ENCODE peak calls at places on chromosomes 3 and 15, in eight cellular contexts. Y, Q, H, C, D, Z, T and U are unnamed samples.
A peak's percentile ranks its signal among the peaks of the same experiment; 100 is the strongest.

GRCh38 chr3:19273091-19273490 is 124.8 kb downstream of the KCNH8 start:
- DNase-seq in Y (no peak), Q (no peak), H (no peak), C (no peak), D (no peak), Z (no peak), T (no peak), U (no peak)

GRCh38 chr15:66035901-66036300 is 166.6 kb downstream of the RAB11A start:
- DNase-seq in Y (no peak), Q (no peak), H (no peak), C (no peak), D (no peak), Z (no peak), T (no peak), U (no peak)

GRCh38 chr15:68589783-68590710 is 11.3 kb downstream of the CORO2B start:
- DNase-seq in Y (no peak), Q (no peak), H (no peak), C (no peak), D (no peak), Z (no peak), T (no peak), U (no peak)

GRCh38 chr3:4476507-4476906 is 9.4 kb upstream of the SUMF1 start:
- DNase-seq in Y (no peak), Q (peak; percentile 54), H (no peak), C (no peak), D (no peak), Z (no peak), T (peak; percentile 36), U (no peak)

GRCh38 chr3:105429034-105429762 is 62.5 kb downstream of the ALCAM start:
- DNase-seq in Y (no peak), Q (no peak), H (no peak), C (no peak), D (no peak), Z (no peak), T (no peak), U (no peak)

GRCh38 chr15:63048115-63048985 is 5.8 kb downstream of the TPM1 start:
- DNase-seq in Y (peak; percentile 79), Q (peak; percentile 93), H (peak; percentile 81), C (peak; percentile 90), D (peak; percentile 97), Z (peak; percentile 76), T (peak; percentile 95), U (no peak)

GRCh38 chr3:165814380-165814779 is 22.8 kb downstream of the BCHE start:
- DNase-seq in Y (no peak), Q (no peak), H (no peak), C (no peak), D (no peak), Z (no peak), T (no peak), U (no peak)

GRCh38 chr3:52237659-52238172 is 1.2 kb downstream of the TWF2 start:
- DNase-seq in Y (peak; percentile 84), Q (peak; percentile 87), H (peak; percentile 81), C (peak; percentile 78), D (peak; percentile 86), Z (no peak), T (peak; percentile 82), U (peak; percentile 59)

GRCh38 chr15:48358229-48358641 is 27.0 kb downstream of the DUT start:
- DNase-seq in Y (peak; percentile 36), Q (peak; percentile 72), H (no peak), C (no peak), D (no peak), Z (no peak), T (peak; percentile 76), U (no peak)

GRCh38 chr3:70989174-70989573 is 594.4 kb downstream of the FOXP1 start:
- DNase-seq in Y (peak; percentile 89), Q (peak; percentile 82), H (no peak), C (no peak), D (no peak), Z (no peak), T (peak; percentile 87), U (peak; percentile 17)

GRCh38 chr3:127150915-127151564 is 41.9 kb upstream of the PRR23E start:
- DNase-seq in Y (no peak), Q (no peak), H (no peak), C (no peak), D (peak; percentile 50), Z (no peak), T (no peak), U (no peak)

GRCh38 chr3:157093096-157093495 is 66.9 kb downstream of the CCNL1 start:
- DNase-seq in Y (no peak), Q (no peak), H (no peak), C (no peak), D (no peak), Z (no peak), T (no peak), U (no peak)

GRCh38 chr3:122858373-122858772 is 63.5 kb downstream of the SLC49A4 start:
- DNase-seq in Y (no peak), Q (peak; percentile 63), H (peak; percentile 12), C (no peak), D (no peak), Z (no peak), T (peak; percentile 60), U (no peak)

GRCh38 chr3:33834117-33834495 is 35.7 kb downstream of the PDCD6IP start:
- DNase-seq in Y (no peak), Q (no peak), H (no peak), C (no peak), D (no peak), Z (no peak), T (no peak), U (no peak)

GRCh38 chr15:60421544-60421943 is 23.8 kb upstream of the ANXA2 start:
- DNase-seq in Y (peak; percentile 77), Q (peak; percentile 90), H (peak; percentile 82), C (no peak), D (no peak), Z (no peak), T (peak; percentile 86), U (no peak)

GRCh38 chr3:144549161-144549560 is 577.5 kb downstream of the DIPK2A start:
- DNase-seq in Y (no peak), Q (no peak), H (no peak), C (no peak), D (no peak), Z (no peak), T (no peak), U (no peak)

GRCh38 chr3:164832216-164832615 is 246.1 kb downstream of the SI start:
- DNase-seq in Y (no peak), Q (no peak), H (peak; percentile 3), C (no peak), D (no peak), Z (no peak), T (no peak), U (no peak)

GRCh38 chr3:23490459-23490858 is 287.3 kb downstream of the UBE2E2 start:
- DNase-seq in Y (peak; percentile 66), Q (peak; percentile 82), H (peak; percentile 52), C (no peak), D (no peak), Z (no peak), T (peak; percentile 73), U (no peak)

GRCh38 chr15:67207555-67208182 is 46.8 kb downstream of the AAGAB start:
- DNase-seq in Y (no peak), Q (no peak), H (no peak), C (no peak), D (no peak), Z (no peak), T (no peak), U (no peak)

GRCh38 chr3:126030455-126030854 is 53.5 kb downstream of the SLC41A3 start:
- DNase-seq in Y (no peak), Q (no peak), H (no peak), C (no peak), D (no peak), Z (no peak), T (no peak), U (no peak)

GRCh38 chr3:77248420-77248819 is 208.5 kb downstream of the ROBO2 start:
- DNase-seq in Y (no peak), Q (no peak), H (no peak), C (no peak), D (no peak), Z (no peak), T (no peak), U (no peak)

GRCh38 chr3:46442591-46443530 is 21.8 kb downstream of the LTF start:
- DNase-seq in Y (peak; percentile 9), Q (peak; percentile 62), H (peak; percentile 19), C (no peak), D (no peak), Z (no peak), T (no peak), U (no peak)
- TF ChIP-seq CTCF in Y (no peak), Q (peak; percentile 59), H (peak; percentile 65), C (peak; percentile 56), D (peak; percentile 66), Z (no peak), T (no peak), U (peak; percentile 47)

GRCh38 chr15:95325763-95326688 is 1004.5 kb upstream of the NR2F2 start:
- DNase-seq in Y (peak; percentile 17), Q (peak; percentile 79), H (peak; percentile 59), C (no peak), D (no peak), Z (no peak), T (peak; percentile 86), U (no peak)
- H3K4me3 ChIP-seq in Y (peak overlapping the region; percentile 65), Q (peak overlapping the region; percentile 56), H (peak overlapping the region; percentile 62), C (peak overlapping the region; percentile 38), D (peak overlapping the region; percentile 39), Z (no peak overlapping the region), T (peak overlapping the region; percentile 45), U (no peak overlapping the region)

DNA sequence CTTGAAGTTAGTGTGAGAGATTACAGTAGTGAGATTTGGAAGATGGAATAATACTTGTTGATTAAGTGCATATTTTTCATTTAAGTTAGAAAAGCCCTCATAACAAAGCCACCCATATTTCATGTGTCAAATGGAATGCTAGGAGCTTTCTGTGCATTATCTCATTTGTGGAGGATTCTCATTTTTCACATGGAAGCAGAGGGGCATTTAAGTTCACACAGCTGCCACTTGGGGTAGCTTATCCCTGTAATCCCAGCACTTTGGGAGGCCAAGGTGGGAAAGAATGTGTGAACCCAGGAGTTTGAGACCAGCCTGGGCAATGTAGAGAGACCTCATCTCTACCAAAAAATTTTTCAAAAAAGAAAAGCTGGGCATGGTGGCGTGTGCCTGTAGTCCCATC is 55.2 kb downstream of the RAB7A start:
- DNase-seq in Y (no peak), Q (no peak), H (no peak), C (no peak), D (no peak), Z (no peak), T (no peak), U (no peak)
- TF ChIP-seq CTCF in Y (no peak), Q (no peak), H (no peak), C (no peak), D (no peak), Z (no peak), T (no peak), U (no peak)

GRCh38 chr3:129506272-129506742 is 22.1 kb upstream of the RHO start:
- DNase-seq in Y (no peak), Q (no peak), H (no peak), C (no peak), D (no peak), Z (no peak), T (no peak), U (no peak)

GRCh38 chr3:129502641-129503386 is 25.6 kb upstream of the RHO start:
- DNase-seq in Y (no peak), Q (no peak), H (no peak), C (no peak), D (no peak), Z (no peak), T (no peak), U (no peak)

GRCh38 chr3:129503387-129504010 is 24.9 kb upstream of the RHO start:
- DNase-seq in Y (no peak), Q (peak; percentile 32), H (no peak), C (no peak), D (no peak), Z (no peak), T (no peak), U (no peak)

GRCh38 chr3:129505341-129505740 is 23.1 kb upstream of the RHO start:
- DNase-seq in Y (no peak), Q (no peak), H (no peak), C (no peak), D (no peak), Z (no peak), T (no peak), U (no peak)

GRCh38 chr3:129504471-129505100 is 23.9 kb upstream of the RHO start:
- DNase-seq in Y (no peak), Q (no peak), H (no peak), C (no peak), D (no peak), Z (no peak), T (no peak), U (no peak)
- H3K4me3 ChIP-seq in Y (no peak overlapping the region), Q (no peak overlapping the region), H (no peak overlapping the region), C (no peak overlapping the region), D (no peak overlapping the region), Z (no peak overlapping the region), T (no peak overlapping the region), U (no peak overlapping the region)